ENCODE peak calls at places on chromosomes 12 and 14, in ten cellular contexts. Y is CD4-positive, alpha-beta memory T cell; K is right lobe of liver; M is skeletal muscle cell; V is CD8-positive, alpha-beta T cell; J is bronchial epithelial cell; O is SJSA1; X is fibroblast of mammary gland; G is ovary; B is mesendoderm. S is an unnamed sample.

GRCh38 chr12:65742481-65742971 is 81.8 kb upstream of the HMGA2 start:
- DNase-seq in Y (no peak), K (no peak), M (no peak), V (no peak), J (no peak), O (peak), X (peak), G (peak), B (peak), S (no peak)

GRCh38 chr12:68454855-68455254 is 122.7 kb upstream of the MDM1 start:
- DNase-seq in Y (no peak), K (no peak), M (no peak), V (no peak), J (no peak), O (no peak), X (no peak), G (no peak), B (no peak), S (no peak)

GRCh38 chr14:24417832-24418491 is 11.5 kb downstream of the CBLN3 start:
- DNase-seq in Y (no peak), K (no peak), M (no peak), V (peak), J (no peak), O (no peak), X (no peak), G (peak), B (no peak), S (no peak)

GRCh38 chr12:70260610-70261009 is 17.4 kb downstream of the CNOT2 start:
- DNase-seq in Y (no peak), K (no peak), M (no peak), V (no peak), J (no peak), O (no peak), X (no peak), G (no peak), B (no peak), S (no peak)

GRCh38 chr12:85626031-85626781 is 210.0 kb downstream of the RASSF9 start:
- DNase-seq in Y (no peak), K (no peak), M (peak), V (no peak), J (peak), O (no peak), X (peak), G (no peak), B (no peak), S (no peak)

GRCh38 chr12:23055004-23055403 is 430.0 kb downstream of the ETNK1 start:
- DNase-seq in Y (no peak), K (peak), M (no peak), V (no peak), J (peak), O (no peak), X (peak), G (no peak), B (peak), S (peak)

GRCh38 chr14:61213930-61214329 is 67.2 kb downstream of the TMEM30B start:
- DNase-seq in Y (no peak), K (no peak), M (no peak), V (no peak), J (no peak), O (no peak), X (peak), G (no peak), B (no peak), S (no peak)

GRCh38 chr14:50040401-50040775 is 76.0 kb downstream of the VCPKMT start:
- DNase-seq in Y (peak), K (peak), M (no peak), V (peak), J (peak), O (peak), X (peak), G (no peak), B (peak), S (peak)

GRCh38 chr12:69732088-69732487 is 6.6 kb upstream of the RAB3IP start:
- DNase-seq in Y (no peak), K (no peak), M (no peak), V (no peak), J (peak), O (no peak), X (peak), G (no peak), B (no peak), S (no peak)

GRCh38 chr14:103230021-103230420 is 104.0 kb upstream of the EIF5 start:
- DNase-seq in Y (no peak), K (no peak), M (no peak), V (no peak), J (no peak), O (no peak), X (no peak), G (no peak), B (no peak), S (no peak)

GRCh38 chr14:62329427-62329826 is 567.2 kb downstream of the SNAPC1 start:
- DNase-seq in Y (no peak), K (no peak), M (no peak), V (no peak), J (no peak), O (peak), X (no peak), G (no peak), B (no peak), S (no peak)

GRCh38 chr14:100587763-100588411 is 670 bp upstream of the BEGAIN start:
- DNase-seq in Y (no peak), K (peak), M (peak), V (no peak), J (no peak), O (no peak), X (peak), G (no peak), B (no peak), S (no peak)

GRCh38 chr14:100590726-100591452 is 3.7 kb upstream of the BEGAIN start:
- DNase-seq in Y (no peak), K (peak), M (no peak), V (no peak), J (no peak), O (no peak), X (no peak), G (peak), B (no peak), S (no peak)

GRCh38 chr14:100589760-100590469 is 2.7 kb upstream of the BEGAIN start:
- DNase-seq in Y (no peak), K (peak), M (no peak), V (no peak), J (no peak), O (no peak), X (no peak), G (peak), B (no peak), S (no peak)

GRCh38 chr14:100588671-100589070 is 1.5 kb upstream of the BEGAIN start:
- DNase-seq in Y (no peak), K (peak), M (no peak), V (no peak), J (no peak), O (no peak), X (no peak), G (no peak), B (no peak), S (no peak)

DNA sequence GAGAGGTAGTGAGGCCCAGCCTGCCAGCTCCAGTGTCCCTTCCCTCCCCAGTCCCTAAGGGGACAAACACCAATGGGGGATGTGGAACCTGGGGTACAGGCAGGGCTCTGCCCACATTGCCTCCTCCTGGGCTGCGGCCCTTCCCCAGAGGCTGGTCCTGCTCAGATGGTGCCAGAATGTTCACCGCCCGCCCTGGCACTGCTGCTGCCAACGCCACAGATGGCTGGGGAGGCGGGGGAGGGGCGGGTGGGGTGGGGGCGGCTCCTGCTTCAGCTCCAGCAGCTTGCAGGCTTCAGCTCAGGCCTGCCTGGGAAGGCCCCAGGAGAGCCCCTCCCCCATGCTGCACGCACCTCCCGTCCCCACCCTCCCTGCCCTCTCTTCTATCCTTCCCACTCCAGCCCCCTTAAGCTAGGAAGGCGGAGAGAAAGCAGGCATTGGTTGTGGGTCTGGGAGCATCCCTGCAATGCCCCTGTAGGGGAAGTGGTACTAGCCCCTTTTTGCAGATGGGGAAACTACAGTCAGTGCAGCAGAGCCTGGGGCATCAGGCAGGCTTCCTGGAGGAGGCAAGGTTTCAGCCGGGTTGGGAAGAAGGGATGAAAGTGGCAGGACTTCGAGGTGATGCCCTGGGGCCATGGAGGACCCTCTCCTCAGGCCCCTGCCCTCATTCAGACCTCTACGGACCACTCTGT is 2.0 kb upstream of the BEGAIN start:
- DNase-seq in Y (no peak), K (peak), M (no peak), V (no peak), J (no peak), O (no peak), X (no peak), G (no peak), B (no peak), S (no peak)
- H3K4me3 ChIP-seq in Y (no peak), K (no peak), M (no peak), V (no peak), J (no peak), O (no peak), X (no peak), G (no peak), B (no peak), S (no peak)

GRCh38 chr12:46443594-46444263 is 71.2 kb upstream of the SLC38A2 start:
- DNase-seq in Y (no peak), K (no peak), M (no peak), V (no peak), J (no peak), O (no peak), X (no peak), G (no peak), B (no peak), S (no peak)

GRCh38 chr12:46445093-46445492 is 72.5 kb upstream of the SLC38A2 start:
- DNase-seq in Y (no peak), K (no peak), M (no peak), V (no peak), J (no peak), O (peak), X (peak), G (no peak), B (no peak), S (no peak)

GRCh38 chr12:46446645-46447044 is 74.1 kb upstream of the SLC38A2 start:
- DNase-seq in Y (no peak), K (no peak), M (no peak), V (no peak), J (no peak), O (peak), X (no peak), G (no peak), B (no peak), S (no peak)

GRCh38 chr12:46442723-46443122 is 70.2 kb upstream of the SLC38A2 start:
- DNase-seq in Y (no peak), K (no peak), M (no peak), V (no peak), J (peak), O (no peak), X (peak), G (no peak), B (no peak), S (no peak)

DNA sequence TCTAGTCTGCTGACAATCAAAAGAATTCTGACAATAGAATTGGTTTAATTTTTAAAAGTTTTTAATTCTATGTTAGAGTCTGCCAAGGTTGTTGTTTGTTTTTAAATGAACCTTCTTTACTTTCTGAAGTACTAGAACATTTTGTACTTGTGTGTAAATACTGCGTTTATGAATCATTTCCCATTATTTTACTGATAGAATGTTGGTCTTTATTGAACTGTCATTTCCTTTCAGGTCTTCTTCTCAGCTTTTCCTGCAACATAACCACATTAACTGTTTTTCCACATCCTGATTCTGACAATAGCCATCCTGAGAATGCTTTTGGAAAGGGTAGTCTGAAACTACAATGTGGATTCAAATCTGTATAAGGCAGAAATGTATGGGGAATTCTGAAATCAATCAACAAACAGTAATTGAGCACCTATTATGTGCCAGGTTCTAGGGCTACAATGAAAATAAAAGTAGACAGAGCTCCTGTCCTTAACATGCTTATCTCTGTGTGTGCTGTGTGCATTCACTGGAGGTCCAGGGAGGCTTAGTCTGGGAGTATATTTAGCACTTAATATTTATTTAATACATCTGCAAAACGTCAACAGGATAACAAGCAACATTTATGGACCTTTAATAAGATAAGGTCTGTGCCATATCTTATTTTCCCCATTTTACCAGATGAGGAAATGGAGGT is 73.1 kb upstream of the SLC38A2 start:
- DNase-seq in Y (no peak), K (no peak), M (no peak), V (no peak), J (no peak), O (peak), X (peak), G (no peak), B (no peak), S (no peak)
- H3K4me3 ChIP-seq in Y (no peak), K (no peak), M (no peak), V (no peak), J (no peak), O (no peak), X (no peak), G (no peak), B (no peak), S (no peak)

DNA sequence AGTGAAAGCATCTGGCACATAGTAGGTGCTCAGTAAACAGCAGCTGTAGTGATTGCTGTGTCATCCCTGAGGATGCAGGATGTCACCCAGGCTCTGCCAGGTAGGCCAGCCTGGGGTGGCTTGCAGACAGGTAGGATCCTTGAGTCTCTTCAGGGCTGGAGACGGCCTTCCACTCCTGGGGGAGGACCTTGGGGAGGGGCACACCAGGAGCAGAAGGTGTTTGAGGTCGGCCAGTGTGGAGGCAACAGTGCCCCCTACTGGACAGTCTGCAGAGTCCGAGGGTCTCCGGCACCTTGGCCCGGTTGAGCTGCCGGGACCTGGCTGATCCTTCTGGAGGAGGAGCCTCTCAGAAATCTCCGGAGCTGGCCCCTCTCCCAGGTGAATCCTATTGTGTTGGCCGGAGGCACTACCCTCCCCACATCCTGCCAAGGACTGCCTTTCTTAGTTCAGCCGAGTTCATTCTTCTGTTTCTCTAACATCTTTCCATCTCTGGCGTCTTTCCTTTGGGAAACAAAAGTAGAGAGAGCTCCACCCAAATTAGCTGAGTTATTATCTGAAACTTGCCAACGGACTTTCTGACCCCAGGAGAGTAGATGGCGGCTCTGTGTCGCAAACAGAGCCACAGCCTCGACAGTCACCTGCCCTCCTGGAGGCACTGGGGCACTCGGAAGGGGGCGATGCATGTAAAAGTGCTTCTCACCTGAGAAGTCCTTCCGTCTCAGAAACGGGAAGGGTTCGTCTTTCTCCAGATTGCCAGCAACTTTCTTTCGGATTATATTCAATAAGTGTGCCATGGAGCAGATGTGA is 41.9 kb upstream of the CLMN start:
- DNase-seq in Y (no peak), K (no peak), M (no peak), V (peak), J (peak), O (no peak), X (peak), G (no peak), B (peak), S (peak)
- H3K4me3 ChIP-seq in Y (no peak), K (no peak), M (peak), V (no peak), J (no peak), O (no peak), X (no peak), G (no peak), B (no peak), S (no peak)

GRCh38 chr12:56522486-56523193 is 1.0 kb downstream of the RBMS2 start:
- DNase-seq in Y (no peak), K (no peak), M (no peak), V (no peak), J (peak), O (no peak), X (no peak), G (no peak), B (peak), S (no peak)
- H3K4me3 ChIP-seq in Y (no peak), K (peak), M (peak), V (no peak), J (peak), O (peak), X (peak), G (peak), B (peak), S (peak)

S was measured in Jurkat, Clone E6-1.